ENCODE peak calls at places on chromosomes 13 and 19, in four cellular contexts. One of them, this sample, is unnamed.

GRCh38 chr13:43815204-43815603 is 28.4 kb upstream of the ENOX1 start:
- DNase-seq in H9: no peak
- DNase-seq in memory B cell: no peak
- DNase-seq in astrocyte of the hippocampus: peak; percentile 87
- DNase-seq in this sample: peak; percentile 14

GRCh38 chr13:63680704-63681103 is 2265.1 kb upstream of the PCDH20 start:
- DNase-seq in astrocyte of the hippocampus: no peak
- DNase-seq in memory B cell: no peak
- DNase-seq in H9: no peak
- DNase-seq in this sample: peak; percentile 9

GRCh38 chr13:105758929-105759328 is 776.5 kb downstream of the EFNB2 start:
- DNase-seq in H9: no peak
- DNase-seq in memory B cell: no peak
- DNase-seq in astrocyte of the hippocampus: no peak
- DNase-seq in this sample: no peak

GRCh38 chr19:51458899-51459592 is 792 bp upstream of the SIGLEC8 start:
- DNase-seq in memory B cell: no peak
- DNase-seq in H9: no peak
- DNase-seq in astrocyte of the hippocampus: no peak
- DNase-seq in this sample: no peak

GRCh38 chr19:16853066-16853465 is 23.9 kb downstream of the SIN3B start:
- DNase-seq in memory B cell: no peak
- DNase-seq in H9: no peak
- DNase-seq in astrocyte of the hippocampus: no peak
- DNase-seq in this sample: no peak

GRCh38 chr19:4976412-4977298 is 7.7 kb downstream of the KDM4B start:
- DNase-seq in H9: peak; percentile 64
- DNase-seq in astrocyte of the hippocampus: peak; percentile 86
- DNase-seq in memory B cell: no peak
- DNase-seq in this sample: peak; percentile 52

GRCh38 chr19:47723573-47723923 is 10.3 kb downstream of the EHD2 start:
- DNase-seq in H9: no peak
- DNase-seq in astrocyte of the hippocampus: peak; percentile 64
- DNase-seq in memory B cell: no peak
- DNase-seq in this sample: peak; percentile 68

GRCh38 chr19:53961523-53962345 is 1.0 kb upstream of the CACNG8 start:
- DNase-seq in astrocyte of the hippocampus: peak; percentile 34
- DNase-seq in memory B cell: no peak
- DNase-seq in H9: no peak
- DNase-seq in this sample: no peak

GRCh38 chr13:29339386-29340272 is 255.9 kb downstream of the SLC7A1 start:
- DNase-seq in astrocyte of the hippocampus: no peak
- DNase-seq in memory B cell: no peak
- DNase-seq in H9: no peak
- DNase-seq in this sample: no peak

GRCh38 chr19:18282021-18282787 is 782 bp upstream of the JUND start:
- DNase-seq in H9: no peak
- DNase-seq in memory B cell: no peak
- DNase-seq in astrocyte of the hippocampus: no peak
- DNase-seq in this sample: peak; percentile 98

GRCh38 chr13:36282818-36283432 is 14.7 kb downstream of the CCDC169 start:
- DNase-seq in H9: no peak
- DNase-seq in memory B cell: no peak
- DNase-seq in astrocyte of the hippocampus: peak; percentile 69
- DNase-seq in this sample: peak; percentile 55

GRCh38 chr19:531753-532571 is at the start of gene CDC34:
- DNase-seq in memory B cell: peak; percentile 44
- DNase-seq in astrocyte of the hippocampus: peak; percentile 38
- DNase-seq in H9: no peak
- DNase-seq in this sample: no peak

GRCh38 chr13:30125422-30126073 is 181.8 kb downstream of the KATNAL1 start:
- DNase-seq in memory B cell: no peak
- DNase-seq in astrocyte of the hippocampus: peak; percentile 88
- DNase-seq in H9: no peak
- DNase-seq in this sample: no peak

GRCh38 chr13:39930060-39930459 is 274.6 kb downstream of the COG6 start:
- DNase-seq in astrocyte of the hippocampus: no peak
- DNase-seq in memory B cell: no peak
- DNase-seq in H9: no peak
- DNase-seq in this sample: no peak

GRCh38 chr19:42850981-42851717 is 28.4 kb downstream of the PSG1 start:
- DNase-seq in H9: no peak
- DNase-seq in memory B cell: no peak
- DNase-seq in astrocyte of the hippocampus: peak; percentile 95
- DNase-seq in this sample: no peak

GRCh38 chr19:18397242-18398202 is at the start of gene LRRC25:
- DNase-seq in memory B cell: peak; percentile 63
- DNase-seq in astrocyte of the hippocampus: no peak
- DNase-seq in H9: peak; percentile 79
- DNase-seq in this sample: peak; percentile 75

GRCh38 chr13:93289047-93289446 is 62.4 kb downstream of the GPC6 start:
- DNase-seq in memory B cell: no peak
- DNase-seq in astrocyte of the hippocampus: no peak
- DNase-seq in H9: no peak
- DNase-seq in this sample: no peak

GRCh38 chr13:94620286-94620896 is 18.7 kb downstream of the GPR180 start:
- DNase-seq in H9: no peak
- DNase-seq in astrocyte of the hippocampus: peak; percentile 68
- DNase-seq in memory B cell: no peak
- DNase-seq in this sample: peak; percentile 67

GRCh38 chr13:31476266-31476665 is 263.1 kb upstream of the RXFP2 start:
- DNase-seq in H9: no peak
- DNase-seq in astrocyte of the hippocampus: peak; percentile 75
- DNase-seq in memory B cell: no peak
- DNase-seq in this sample: peak; percentile 6

GRCh38 chr13:34886476-34886875 is 55.6 kb upstream of the NBEA start:
- DNase-seq in H9: no peak
- DNase-seq in astrocyte of the hippocampus: no peak
- DNase-seq in memory B cell: no peak
- DNase-seq in this sample: no peak

GRCh38 chr19:34556500-34556899 is 74.9 kb downstream of the WTIP start:
- DNase-seq in astrocyte of the hippocampus: no peak
- DNase-seq in memory B cell: no peak
- DNase-seq in H9: peak; percentile 67
- DNase-seq in this sample: peak; percentile 57

GRCh38 chr19:17949956-17950309 is 17.0 kb upstream of the KCNN1 start:
- DNase-seq in H9: peak; percentile 79
- DNase-seq in memory B cell: peak; percentile 53
- DNase-seq in astrocyte of the hippocampus: no peak
- DNase-seq in this sample: no peak

GRCh38 chr19:53552001-53552721 is 14.2 kb downstream of the ZNF331 start:
- DNase-seq in memory B cell: no peak
- DNase-seq in H9: no peak
- DNase-seq in astrocyte of the hippocampus: no peak
- DNase-seq in this sample: no peak

GRCh38 chr19:2811221-2811722 is 8.4 kb upstream of the ZNF554 start:
- DNase-seq in astrocyte of the hippocampus: no peak
- DNase-seq in H9: no peak
- DNase-seq in memory B cell: no peak
- DNase-seq in this sample: no peak

GRCh38 chr13:76646946-76647345 is 239.3 kb downstream of the KCTD12 start:
- DNase-seq in H9: no peak
- DNase-seq in astrocyte of the hippocampus: no peak
- DNase-seq in memory B cell: no peak
- DNase-seq in this sample: no peak

GRCh38 chr19:2302319-2303208 is 5.4 kb downstream of the LINGO3 start:
- DNase-seq in astrocyte of the hippocampus: peak; percentile 61
- DNase-seq in memory B cell: peak; percentile 69
- DNase-seq in H9: peak; percentile 71
- DNase-seq in this sample: peak; percentile 90

GRCh38 chr13:77729502-77730221 is 32.2 kb downstream of the SLAIN1 start:
- DNase-seq in astrocyte of the hippocampus: no peak
- DNase-seq in memory B cell: no peak
- DNase-seq in H9: no peak
- DNase-seq in this sample: no peak

GRCh38 chr13:26941345-26942174 is 181.0 kb upstream of the GPR12 start:
- DNase-seq in astrocyte of the hippocampus: peak; percentile 46
- DNase-seq in H9: no peak
- DNase-seq in memory B cell: no peak
- DNase-seq in this sample: no peak

GRCh38 chr13:111181977-111182376 is 66.9 kb downstream of the ARHGEF7 start:
- DNase-seq in astrocyte of the hippocampus: no peak
- DNase-seq in H9: no peak
- DNase-seq in memory B cell: no peak
- DNase-seq in this sample: no peak

GRCh38 chr13:67620665-67621064 is 390.5 kb upstream of the PCDH9 start:
- DNase-seq in H9: no peak
- DNase-seq in astrocyte of the hippocampus: peak; percentile 53
- DNase-seq in memory B cell: no peak
- DNase-seq in this sample: no peak

GRCh38 chr19:30228113-30228725 is 144.0 kb upstream of the ZNF536 start:
- DNase-seq in astrocyte of the hippocampus: peak; percentile 48
- DNase-seq in H9: no peak
- DNase-seq in memory B cell: no peak
- DNase-seq in this sample: peak; percentile 81

GRCh38 chr13:42405665-42406390 is 133.9 kb downstream of the AKAP11 start:
- DNase-seq in H9: no peak
- DNase-seq in astrocyte of the hippocampus: no peak
- DNase-seq in memory B cell: no peak
- DNase-seq in this sample: no peak

GRCh38 chr19:53254451-53255341 is at the start of gene ZNF677:
- DNase-seq in H9: peak; percentile 93
- DNase-seq in astrocyte of the hippocampus: peak; percentile 94
- DNase-seq in memory B cell: peak; percentile 56
- DNase-seq in this sample: peak; percentile 96

This sample was measured in left kidney.